ENCODE peak calls at places on chromosomes 6 and 20, in seven cellular contexts. T is progenitor cell of endocrine pancreas, B is NCI-H1436, A is DMS153, Z is NCI-H1092 treated with DMSO at 0.1 percent for 48 hours, D is heart right ventricle, S is suprapubic skin. X is an unnamed sample.

GRCh38 chr6:27251672-27252251 is 4.3 kb downstream of the PRSS16 start:
- DNase-seq in T (peak), B (peak), A (peak), Z (peak), D (no peak), S (peak), X (peak)

GRCh38 chr6:155093430-155093829 is 98.3 kb downstream of the TIAM2 start:
- DNase-seq in T (no peak), B (no peak), A (no peak), Z (no peak), D (no peak), S (no peak), X (no peak)

GRCh38 chr6:136437246-136437645 is 113.0 kb downstream of the MAP7 start:
- DNase-seq in T (no peak), B (no peak), A (no peak), Z (no peak), D (no peak), S (no peak), X (no peak)

GRCh38 chr20:31602779-31603441 is 2.2 kb upstream of the ID1 start:
- DNase-seq in T (no peak), B (no peak), A (no peak), Z (no peak), D (no peak), S (no peak), X (no peak)

GRCh38 chr6:41371992-41372525 is 36.7 kb downstream of the NCR2 start:
- DNase-seq in T (no peak), B (no peak), A (no peak), Z (peak), D (no peak), S (no peak), X (no peak)

GRCh38 chr20:49591217-49591865 is 23.4 kb upstream of the PTGIS start:
- DNase-seq in T (no peak), B (no peak), A (no peak), Z (no peak), D (no peak), S (no peak), X (no peak)

GRCh38 chr20:10637563-10637962 is 36.2 kb downstream of the JAG1 start:
- DNase-seq in T (no peak), B (no peak), A (no peak), Z (no peak), D (no peak), S (no peak), X (no peak)

GRCh38 chr20:3202965-3203314 is 1.5 kb downstream of the DDRGK1 start:
- DNase-seq in T (no peak), B (no peak), A (no peak), Z (no peak), D (no peak), S (no peak), X (no peak)

GRCh38 chr20:37339208-37339607 is 6.7 kb upstream of the SRC start:
- DNase-seq in T (no peak), B (no peak), A (no peak), Z (no peak), D (no peak), S (no peak), X (no peak)

GRCh38 chr6:52213127-52213526 is 27.0 kb downstream of the IL17A start:
- DNase-seq in T (no peak), B (no peak), A (no peak), Z (no peak), D (no peak), S (no peak), X (no peak)

GRCh38 chr6:150813319-150813992 is 52.0 kb upstream of the MTHFD1L start:
- DNase-seq in T (no peak), B (no peak), A (no peak), Z (no peak), D (no peak), S (no peak), X (no peak)